ENCODE peak calls at places on chromosomes 16 and 17, in nine cellular contexts. I is foreskin fibroblast; F is ovary; S is cardiac fibroblast; A is CD4-positive, alpha-beta T cell; E is astrocyte of the spinal cord; Z is suprapubic skin; D is B cell; N is epithelial cell of esophagus. Q is an unnamed sample.

GRCh38 chr17:54153423-54153822 is 330.7 kb downstream of the KIF2B start:
- DNase-seq in D (no peak), Z (no peak), S (no peak), I (no peak), F (no peak), A (no peak), N (no peak), E (no peak), Q (no peak)

GRCh38 chr16:4561565-4561964 is 5.4 kb downstream of the C16orf96 start:
- DNase-seq in Z (no peak), I (no peak), A (no peak), E (no peak), N (no peak), S (no peak), F (no peak), D (no peak), Q (no peak)

GRCh38 chr16:82082543-82083244 is 47.6 kb downstream of the HSD17B2 start:
- DNase-seq in E (peak; percentile 65), F (no peak), Z (no peak), D (no peak), S (peak; percentile 35), A (no peak), N (peak; percentile 65), I (peak; percentile 68), Q (no peak)

GRCh38 chr16:85316321-85316919 is 204.1 kb upstream of the CIBAR2 start:
- DNase-seq in S (peak; percentile 64), E (peak; percentile 43), N (peak; percentile 61), Z (no peak), F (no peak), D (peak; percentile 62), A (no peak), I (no peak), Q (no peak)

GRCh38 chr16:74991268-74991592 is 6.3 kb upstream of the WDR59 start:
- DNase-seq in F (no peak), D (no peak), A (no peak), E (no peak), N (no peak), Z (no peak), I (no peak), S (no peak), Q (no peak)

GRCh38 chr17:39928868-39929651 is 1.5 kb downstream of the LRRC3C start:
- DNase-seq in F (no peak), N (peak; percentile 86), E (peak; percentile 94), I (peak; percentile 83), A (no peak), D (no peak), S (peak; percentile 96), Z (no peak), Q (no peak)

GRCh38 chr17:9402590-9403199 is 172.9 kb downstream of the STX8 start:
- DNase-seq in N (peak; percentile 63), E (no peak), D (peak; percentile 28), A (no peak), Z (no peak), I (no peak), F (no peak), S (peak; percentile 62), Q (no peak)

GRCh38 chr17:74682442-74683190 is 30.1 kb downstream of the CD300LF start:
- DNase-seq in N (no peak), I (no peak), A (no peak), D (no peak), F (no peak), S (no peak), Z (no peak), E (no peak), Q (no peak)

GRCh38 chr17:6415616-6416015 is 19.3 kb downstream of the AIPL1 start:
- DNase-seq in A (no peak), F (no peak), S (no peak), N (no peak), D (no peak), E (no peak), Z (no peak), I (no peak), Q (no peak)

GRCh38 chr17:6408271-6408670 is 26.6 kb downstream of the AIPL1 start:
- DNase-seq in S (no peak), I (no peak), Z (no peak), F (no peak), E (no peak), D (no peak), A (no peak), N (no peak), Q (no peak)

GRCh38 chr17:6413073-6413472 is 21.8 kb downstream of the AIPL1 start:
- DNase-seq in N (peak; percentile 54), S (peak; percentile 49), E (peak; percentile 43), I (peak; percentile 30), F (no peak), A (no peak), D (no peak), Z (no peak), Q (no peak)
- TF ChIP-seq CTCF in N (peak; percentile 62), S (peak; percentile 47), E (peak; percentile 54), I (peak; percentile 29), F (no peak), A (no peak), D (peak; percentile 49), Z (no peak), Q (peak; percentile 75)

GRCh38 chr17:45229681-45230409 is 8.2 kb downstream of the FMNL1 start:
- DNase-seq in F (no peak), I (no peak), S (no peak), D (no peak), A (no peak), Z (no peak), N (no peak), E (no peak), Q (no peak)

GRCh38 chr17:45230410-45230786 is 8.7 kb downstream of the FMNL1 start:
- DNase-seq in D (no peak), Z (no peak), A (no peak), F (no peak), E (no peak), N (no peak), I (no peak), S (no peak), Q (no peak)

GRCh38 chr17:45232514-45233422 is 11.1 kb downstream of the FMNL1 start:
- DNase-seq in N (no peak), E (no peak), S (no peak), F (no peak), A (no peak), I (no peak), D (no peak), Z (no peak), Q (no peak)

GRCh38 chr17:45230787-45231480 is 9.2 kb downstream of the FMNL1 start:
- DNase-seq in E (no peak), S (peak; percentile 69), A (no peak), F (no peak), N (peak; percentile 71), I (peak; percentile 39), Z (no peak), D (no peak), Q (no peak)

GRCh38 chr17:45231481-45232116 is 9.9 kb downstream of the FMNL1 start:
- DNase-seq in A (no peak), F (no peak), Z (no peak), D (no peak), E (no peak), I (no peak), N (no peak), S (peak; percentile 29), Q (no peak)
- TF ChIP-seq CTCF in A (peak; percentile 31), F (no peak), Z (no peak), D (peak; percentile 24), E (peak; percentile 39), I (peak; percentile 15), N (no peak), S (peak; percentile 44), Q (peak; percentile 52)

GRCh38 chr16:23156110-23156509 is 6.9 kb upstream of the USP31 start:
- DNase-seq in I (no peak), S (no peak), Z (no peak), F (no peak), E (no peak), A (no peak), D (no peak), N (no peak), Q (no peak)

GRCh38 chr16:23156946-23157460 is 7.8 kb upstream of the USP31 start:
- DNase-seq in D (no peak), N (no peak), F (no peak), Z (no peak), E (no peak), S (no peak), I (no peak), A (no peak), Q (no peak)

GRCh38 chr16:23152386-23153178 is 3.3 kb upstream of the USP31 start:
- DNase-seq in E (no peak), F (no peak), S (no peak), A (no peak), I (no peak), N (peak; percentile 84), Z (no peak), D (no peak), Q (no peak)

GRCh38 chr16:23158114-23158513 is 8.9 kb upstream of the USP31 start:
- DNase-seq in E (no peak), D (no peak), F (no peak), S (no peak), N (no peak), Z (no peak), A (no peak), I (no peak), Q (no peak)

DNA sequence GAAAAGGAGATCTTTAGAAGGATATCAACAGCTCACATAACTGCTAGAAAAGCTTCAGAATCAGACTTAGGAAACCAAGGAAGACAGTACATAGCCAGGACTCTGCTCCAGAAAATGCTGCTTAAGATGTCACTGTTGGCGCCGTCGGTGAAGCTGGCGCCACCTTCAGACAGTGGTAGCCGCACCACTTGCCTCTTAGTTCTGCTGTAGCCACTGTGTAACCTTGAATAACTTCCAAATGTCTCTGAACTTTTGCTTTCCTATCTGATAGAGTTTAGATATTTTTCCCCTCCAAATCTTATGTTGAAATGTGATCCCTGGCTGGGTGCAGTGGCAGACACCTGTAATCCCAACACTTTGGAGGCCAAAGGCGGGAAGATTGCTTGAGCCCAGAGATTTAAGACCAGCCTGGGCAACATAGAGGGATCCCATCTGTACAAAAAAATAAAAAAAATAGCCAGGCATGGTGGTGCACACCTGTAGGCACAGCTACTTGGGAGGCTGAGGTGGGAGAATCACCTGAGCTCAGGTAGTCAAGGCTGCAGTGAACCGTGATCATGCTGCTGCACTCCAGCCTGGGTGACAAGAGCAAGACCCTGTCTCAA is 6.3 kb upstream of the USP31 start:
- DNase-seq in N (no peak), Z (no peak), F (no peak), D (no peak), I (no peak), A (no peak), S (peak; percentile 28), E (no peak), Q (no peak)
- TF ChIP-seq CTCF in N (peak; percentile 27), Z (no peak), F (no peak), D (no peak), I (peak; percentile 32), A (no peak), S (peak; percentile 43), E (peak; percentile 58), Q (peak; percentile 33)

GRCh38 chr17:35069311-35069710 is 5.8 kb upstream of the RFFL start:
- DNase-seq in Z (no peak), F (no peak), S (peak; percentile 88), E (no peak), N (peak; percentile 48), D (no peak), I (peak; percentile 70), A (no peak), Q (no peak)

GRCh38 chr17:35065880-35066279 is 2.4 kb upstream of the RFFL start:
- DNase-seq in N (no peak), A (no peak), I (no peak), D (no peak), S (no peak), F (no peak), E (no peak), Z (no peak), Q (no peak)

GRCh38 chr17:35062284-35062683 is 1.2 kb downstream of the RFFL start:
- DNase-seq in D (no peak), I (no peak), S (no peak), Z (no peak), A (no peak), N (no peak), E (no peak), F (no peak), Q (no peak)

GRCh38 chr17:35068249-35068648 is 4.7 kb upstream of the RFFL start:
- DNase-seq in A (no peak), S (no peak), Z (no peak), I (no peak), E (no peak), F (no peak), D (no peak), N (no peak), Q (no peak)

DNA sequence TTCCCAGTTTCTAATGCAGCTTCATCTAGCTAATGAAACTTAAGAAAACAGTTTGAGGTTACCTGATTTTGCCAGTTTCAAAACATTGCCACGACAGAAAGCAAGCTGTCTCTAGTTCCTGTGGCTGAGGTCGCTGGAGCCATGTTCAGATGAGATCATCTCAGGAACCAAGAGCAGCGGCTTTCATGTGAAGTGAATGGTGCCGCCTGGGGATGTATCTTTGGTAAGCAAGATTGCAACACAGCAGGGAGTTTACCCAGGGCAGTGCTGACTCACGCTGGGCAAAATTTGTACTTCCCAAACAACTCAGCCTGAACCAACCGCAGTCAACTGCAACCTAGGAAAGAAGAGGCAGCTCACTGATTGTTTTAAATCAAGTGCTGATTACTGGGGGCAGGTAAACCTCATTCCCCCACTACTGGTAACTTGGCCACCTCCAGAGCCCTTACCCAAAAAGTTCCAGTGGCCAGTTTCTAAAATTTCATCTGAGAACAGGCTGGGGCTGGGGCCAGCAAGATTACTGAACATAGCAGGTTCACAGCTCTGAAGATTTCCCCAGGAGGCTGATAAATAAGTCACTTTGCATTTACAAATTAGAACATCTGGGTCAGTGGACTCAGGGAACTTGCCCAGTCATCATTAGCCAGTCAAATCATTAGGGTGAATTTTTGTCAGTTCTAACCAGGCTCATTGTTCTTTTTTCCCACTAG is at the start of gene RFFL:
- DNase-seq in D (peak; percentile 73), S (peak; percentile 99), Z (peak; percentile 93), F (peak; percentile 64), I (peak; percentile 97), E (peak; percentile 98), A (peak; percentile 75), N (peak; percentile 100), Q (no peak)
- TF ChIP-seq CTCF in D (no peak), S (no peak), Z (no peak), F (no peak), I (no peak), E (no peak), A (peak; percentile 63), N (peak; percentile 1), Q (no peak)